ENCODE peak calls at places on chromosomes 6 and 20, in six cellular contexts. U, W, Q, R, M and E are unnamed samples.
A peak's percentile ranks its signal among the peaks of the same experiment; 100 is the strongest.

GRCh38 chr6:128966934-128967333 is 84.0 kb downstream of the LAMA2 start:
- DNase-seq in U (no peak), W (no peak), Q (no peak), R (no peak), M (no peak), E (no peak)

GRCh38 chr6:83467620-83468036 is 36.8 kb upstream of the ME1 start:
- DNase-seq in U (peak; percentile 64), W (no peak), Q (no peak), R (no peak), M (no peak), E (no peak)

GRCh38 chr6:11398451-11399326 is 138.9 kb upstream of the TMEM170B start:
- DNase-seq in U (no peak), W (no peak), Q (no peak), R (no peak), M (no peak), E (no peak)

GRCh38 chr20:63070771-63071540 is 64.2 kb upstream of the BHLHE23 start:
- DNase-seq in U (peak; percentile 21), W (no peak), Q (no peak), R (no peak), M (no peak), E (no peak)

GRCh38 chr6:123681957-123682462 is 45.3 kb upstream of the TRDN start:
- DNase-seq in U (no peak), W (no peak), Q (no peak), R (no peak), M (no peak), E (no peak)

GRCh38 chr20:62202083-62202395 is 18.0 kb downstream of the HRH3 start:
- DNase-seq in U (peak; percentile 34), W (no peak), Q (no peak), R (no peak), M (no peak), E (no peak)

GRCh38 chr20:25049261-25050060 is 8.5 kb downstream of the ACSS1 start:
- DNase-seq in U (no peak), W (no peak), Q (no peak), R (no peak), M (no peak), E (no peak)

GRCh38 chr6:17907467-17908229 is 79.8 kb downstream of the KIF13A start:
- DNase-seq in U (peak; percentile 73), W (peak; percentile 92), Q (peak; percentile 93), R (peak; percentile 87), M (no peak), E (peak; percentile 95)

GRCh38 chr6:136952714-136953260 is 30.7 kb downstream of the SLC35D3 start:
- DNase-seq in U (no peak), W (no peak), Q (no peak), R (no peak), M (no peak), E (no peak)

GRCh38 chr6:116087437-116088027 is 13.1 kb upstream of the NT5DC1 start:
- DNase-seq in U (no peak), W (peak; percentile 68), Q (peak; percentile 61), R (peak; percentile 37), M (no peak), E (no peak)

GRCh38 chr6:117615981-117616961 is 14.0 kb upstream of the GOPC start:
- DNase-seq in U (no peak), W (no peak), Q (peak; percentile 55), R (peak; percentile 75), M (peak; percentile 33), E (no peak)

GRCh38 chr6:135306740-135307420 is 125.8 kb downstream of the MYB start:
- DNase-seq in U (no peak), W (no peak), Q (no peak), R (no peak), M (no peak), E (no peak)

GRCh38 chr20:18692453-18692852 is 104.6 kb downstream of the DTD1 start:
- DNase-seq in U (no peak), W (no peak), Q (no peak), R (no peak), M (no peak), E (no peak)

GRCh38 chr20:33601016-33601415 is 61.1 kb upstream of the C20orf144 start:
- DNase-seq in U (no peak), W (no peak), Q (no peak), R (no peak), M (no peak), E (no peak)

GRCh38 chr20:4166726-4167035 is 151.3 kb upstream of the RNF24 start:
- DNase-seq in U (no peak), W (no peak), Q (no peak), R (no peak), M (no peak), E (no peak)

GRCh38 chr6:137357263-137357947 is 136.8 kb downstream of the OLIG3 start:
- DNase-seq in U (no peak), W (no peak), Q (no peak), R (no peak), M (no peak), E (no peak)

GRCh38 chr6:152648090-152648489 is 10.9 kb upstream of the SYNE1 start:
- DNase-seq in U (no peak), W (peak; percentile 48), Q (no peak), R (no peak), M (no peak), E (no peak)

GRCh38 chr6:133890941-133891813 is 2.3 kb downstream of the TCF21 start:
- DNase-seq in U (peak; percentile 65), W (no peak), Q (peak; percentile 10), R (no peak), M (no peak), E (no peak)

GRCh38 chr20:63694596-63695418 is 1.6 kb upstream of the TNFRSF6B start:
- DNase-seq in U (peak; percentile 37), W (no peak), Q (no peak), R (no peak), M (no peak), E (no peak)

GRCh38 chr6:134750669-134751068 is 199.2 kb downstream of the ALDH8A1 start:
- DNase-seq in U (no peak), W (peak; percentile 61), Q (no peak), R (peak; percentile 53), M (no peak), E (no peak)

GRCh38 chr20:15200139-15200538 is 862.7 kb upstream of the FLRT3 start:
- DNase-seq in U (no peak), W (no peak), Q (peak; percentile 30), R (no peak), M (no peak), E (no peak)

GRCh38 chr6:150702675-150703074 is 103.0 kb downstream of the PLEKHG1 start:
- DNase-seq in U (no peak), W (no peak), Q (no peak), R (no peak), M (no peak), E (no peak)